ENCODE peak calls at places on chromosomes 5 and 9, in eight cellular contexts. C is psoas muscle, T is heart right ventricle, Z is RWPE1, J is endothelial cell of umbilical vein, S is upper lobe of right lung, Q is PC-3, H is GM23338. O is an unnamed sample.

GRCh38 chr9:70435948-70436347 is 21.5 kb upstream of the KLF9 start:
- DNase-seq in C (no peak), T (no peak), Z (peak), J (peak), S (no peak), Q (peak), H (no peak), O (no peak)

GRCh38 chr9:97527626-97528528 is 26.4 kb downstream of the TMOD1 start:
- DNase-seq in C (no peak), T (no peak), Z (no peak), J (no peak), S (peak), Q (no peak), H (peak), O (no peak)

GRCh38 chr5:180251141-180251540 is 40.7 kb downstream of the MAPK9 start:
- DNase-seq in C (no peak), T (no peak), Z (no peak), J (no peak), S (no peak), Q (no peak), H (no peak), O (no peak)

GRCh38 chr9:126965541-126966428 is 51.2 kb downstream of the RALGPS1 start:
- DNase-seq in C (peak), T (peak), Z (peak), J (peak), S (no peak), Q (peak), H (peak), O (peak)

GRCh38 chr9:23962101-23962500 is 136.1 kb upstream of the ELAVL2 start:
- DNase-seq in C (no peak), T (no peak), Z (no peak), J (no peak), S (no peak), Q (peak), H (peak), O (no peak)

GRCh38 chr9:76615149-76615548 is 149.1 kb upstream of the PCA3 start:
- DNase-seq in C (no peak), T (no peak), Z (no peak), J (no peak), S (no peak), Q (no peak), H (no peak), O (no peak)

GRCh38 chr5:173055722-173055982 is 500 bp upstream of the CREBRF start:
- DNase-seq in C (no peak), T (no peak), Z (no peak), J (no peak), S (no peak), Q (no peak), H (no peak), O (no peak)

GRCh38 chr9:81597749-81598497 is 91.4 kb downstream of the TLE1 start:
- DNase-seq in C (peak), T (no peak), Z (no peak), J (peak), S (no peak), Q (no peak), H (no peak), O (no peak)

GRCh38 chr9:17783227-17783626 is 204.4 kb downstream of the SH3GL2 start:
- DNase-seq in C (no peak), T (no peak), Z (no peak), J (no peak), S (no peak), Q (no peak), H (no peak), O (no peak)

GRCh38 chr9:129113645-129114304 is 2.6 kb downstream of the PTPA start:
- DNase-seq in C (no peak), T (no peak), Z (no peak), J (no peak), S (no peak), Q (no peak), H (no peak), O (no peak)

GRCh38 chr5:36751881-36752280 is 124.7 kb upstream of the NIPBL start:
- DNase-seq in C (no peak), T (no peak), Z (no peak), J (no peak), S (no peak), Q (peak), H (peak), O (no peak)

GRCh38 chr5:1037671-1038416 is 29.2 kb downstream of the NKD2 start:
- DNase-seq in C (peak), T (peak), Z (no peak), J (no peak), S (no peak), Q (no peak), H (no peak), O (no peak)
- H3K27ac ChIP-seq in C (no peak), T (no peak), Z (no peak), J (no peak), S (no peak), Q (no peak), H (no peak), O (no peak)

GRCh38 chr5:80206282-80206681 is 49.6 kb downstream of the SERINC5 start:
- DNase-seq in C (no peak), T (no peak), Z (no peak), J (no peak), S (no peak), Q (peak), H (no peak), O (no peak)
- H3K27ac ChIP-seq in C (no peak), T (peak), Z (no peak), J (no peak), S (peak), Q (no peak), H (no peak), O (no peak)

GRCh38 chr5:80487444-80487828 is 464 bp upstream of the FAM151B start:
- DNase-seq in C (no peak), T (no peak), Z (no peak), J (no peak), S (no peak), Q (no peak), H (no peak), O (peak)
- H3K27ac ChIP-seq in C (peak), T (peak), Z (peak), J (no peak), S (peak), Q (peak), H (peak), O (peak)

DNA sequence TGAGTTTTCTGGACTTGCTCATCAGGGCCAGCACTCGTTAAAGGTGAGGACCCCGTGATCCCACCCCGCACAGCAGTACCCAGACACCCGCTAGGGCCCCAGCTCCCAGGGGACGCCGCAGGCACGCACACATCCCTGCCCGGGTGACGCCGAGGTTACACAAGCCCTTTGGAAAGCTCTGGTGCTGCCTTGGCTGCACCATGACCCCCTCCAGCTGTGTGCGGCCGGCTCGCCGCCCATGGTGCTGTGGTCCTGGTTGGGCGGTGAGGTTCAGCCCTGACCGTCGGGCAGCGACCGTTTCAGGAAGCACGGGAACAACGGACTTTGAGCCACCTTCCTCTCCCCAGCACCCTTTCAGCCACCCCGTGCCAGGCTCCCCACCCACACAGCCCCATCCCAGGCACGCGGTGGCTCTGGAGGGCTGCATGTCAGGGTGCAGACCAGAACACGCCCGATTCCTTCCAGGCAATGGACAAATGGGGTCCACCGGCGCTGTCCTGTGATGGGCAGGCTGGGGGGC is 7.5 kb upstream of the SLC12A7 start:
- DNase-seq in C (no peak), T (no peak), Z (no peak), J (no peak), S (no peak), Q (no peak), H (no peak), O (no peak)
- H3K27ac ChIP-seq in C (no peak), T (no peak), Z (peak), J (no peak), S (no peak), Q (no peak), H (no peak), O (no peak)

GRCh38 chr9:134329886-134330285 is 3.6 kb downstream of the RXRA start:
- DNase-seq in C (peak), T (peak), Z (peak), J (no peak), S (no peak), Q (no peak), H (no peak), O (no peak)
- H3K27ac ChIP-seq in C (peak), T (peak), Z (peak), J (no peak), S (peak), Q (no peak), H (no peak), O (peak)

DNA sequence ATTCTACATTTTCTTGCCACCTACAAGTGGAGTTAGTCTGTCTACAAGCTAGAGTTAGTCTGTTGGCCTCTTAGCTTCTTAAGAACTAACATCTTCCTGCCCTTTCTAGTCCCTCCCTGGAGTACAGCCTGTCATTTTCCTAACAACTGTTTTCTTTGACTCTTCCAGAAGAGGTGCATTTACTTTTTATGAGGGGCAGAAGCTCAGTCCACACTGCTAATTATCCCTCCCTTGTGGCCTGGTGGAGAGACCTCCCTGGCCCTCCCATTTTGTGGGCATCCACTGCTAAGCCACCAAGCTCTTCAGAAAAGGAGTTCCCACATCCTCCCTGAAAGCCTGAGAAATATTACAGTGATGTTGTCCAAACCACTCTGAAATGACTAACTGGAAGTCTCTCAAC is 8.0 kb downstream of the MAP1B start:
- DNase-seq in C (no peak), T (no peak), Z (no peak), J (no peak), S (no peak), Q (no peak), H (no peak), O (no peak)
- H3K27ac ChIP-seq in C (no peak), T (no peak), Z (no peak), J (peak), S (no peak), Q (no peak), H (no peak), O (no peak)

GRCh38 chr9:75085640-75086039 is 2.3 kb downstream of the NMRK1 start:
- DNase-seq in C (no peak), T (no peak), Z (peak), J (no peak), S (no peak), Q (no peak), H (no peak), O (no peak)
- H3K27ac ChIP-seq in C (peak), T (no peak), Z (peak), J (no peak), S (peak), Q (no peak), H (no peak), O (no peak)

DNA sequence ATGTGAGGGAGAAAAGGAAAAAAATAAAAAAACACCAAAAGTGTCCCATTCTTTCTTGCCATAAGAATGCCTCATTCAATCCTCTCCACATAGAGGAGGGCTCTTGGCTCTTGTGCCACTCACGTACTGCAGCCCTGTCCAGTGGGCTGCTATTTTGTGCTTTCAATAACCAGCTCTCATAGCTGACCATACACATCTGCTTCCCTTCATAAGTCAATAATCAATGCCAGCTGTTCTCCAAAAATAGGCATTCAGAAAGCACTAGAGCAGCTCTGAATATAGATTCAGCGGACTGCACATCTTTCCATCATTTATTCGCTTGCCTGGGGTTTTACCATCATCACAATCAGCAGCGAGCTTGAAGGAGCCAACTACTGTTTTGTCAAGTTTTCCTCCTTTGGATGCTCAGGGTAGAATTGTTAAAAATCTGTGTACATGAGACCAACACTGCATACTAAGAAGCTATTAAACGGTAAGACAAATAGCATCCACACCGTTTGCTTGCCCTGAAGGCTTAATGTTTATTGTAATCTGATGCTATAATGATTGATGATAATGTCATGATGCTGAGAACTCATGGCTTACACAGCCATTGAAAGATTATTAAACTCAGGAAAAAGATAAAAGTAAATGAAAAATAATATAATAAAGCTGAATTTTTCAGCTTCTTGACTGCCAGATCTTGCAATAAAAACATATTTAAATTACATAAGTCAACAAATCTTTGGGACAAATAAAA is 80.0 kb downstream of the OXCT1 start:
- DNase-seq in C (no peak), T (no peak), Z (no peak), J (peak), S (no peak), Q (peak), H (no peak), O (no peak)
- H3K27ac ChIP-seq in C (no peak), T (no peak), Z (no peak), J (peak), S (no peak), Q (peak), H (no peak), O (no peak)